ENCODE peak calls at places on chromosomes 7 and 10, in four cellular contexts. U is GM12878, T is K562, E is GM12891. K is an unnamed sample.

GRCh38 chr7:41508755-41509154 is 194.1 kb downstream of the INHBA start:
- DNase-seq in U (no peak), T (no peak), E (no peak), K (no peak)

GRCh38 chr10:34254596-34254995 is 560.5 kb downstream of the PARD3 start:
- DNase-seq in U (peak; percentile 12), T (no peak), E (no peak), K (no peak)

GRCh38 chr10:24128066-24128751 is 80.7 kb upstream of the KIAA1217 start:
- DNase-seq in U (no peak), T (no peak), E (no peak), K (no peak)

GRCh38 chr10:132027423-132027983 is 38.2 kb upstream of the JAKMIP3 start:
- DNase-seq in U (no peak), T (no peak), E (no peak), K (no peak)

GRCh38 chr7:57343901-57344622 is 105.9 kb upstream of the ZNF716 start:
- DNase-seq in U (no peak), T (no peak), E (no peak), K (no peak)

GRCh38 chr7:151732292-151732691 is 144.6 kb downstream of the PRKAG2 start:
- DNase-seq in U (no peak), T (no peak), E (no peak), K (no peak)

GRCh38 chr10:93541402-93542357 is 24.8 kb upstream of the FFAR4 start:
- DNase-seq in U (no peak), T (peak; percentile 60), E (no peak), K (no peak)

GRCh38 chr7:22094413-22095304 is 149.0 kb upstream of the CDCA7L start:
- DNase-seq in U (no peak), T (no peak), E (no peak), K (no peak)

DNA sequence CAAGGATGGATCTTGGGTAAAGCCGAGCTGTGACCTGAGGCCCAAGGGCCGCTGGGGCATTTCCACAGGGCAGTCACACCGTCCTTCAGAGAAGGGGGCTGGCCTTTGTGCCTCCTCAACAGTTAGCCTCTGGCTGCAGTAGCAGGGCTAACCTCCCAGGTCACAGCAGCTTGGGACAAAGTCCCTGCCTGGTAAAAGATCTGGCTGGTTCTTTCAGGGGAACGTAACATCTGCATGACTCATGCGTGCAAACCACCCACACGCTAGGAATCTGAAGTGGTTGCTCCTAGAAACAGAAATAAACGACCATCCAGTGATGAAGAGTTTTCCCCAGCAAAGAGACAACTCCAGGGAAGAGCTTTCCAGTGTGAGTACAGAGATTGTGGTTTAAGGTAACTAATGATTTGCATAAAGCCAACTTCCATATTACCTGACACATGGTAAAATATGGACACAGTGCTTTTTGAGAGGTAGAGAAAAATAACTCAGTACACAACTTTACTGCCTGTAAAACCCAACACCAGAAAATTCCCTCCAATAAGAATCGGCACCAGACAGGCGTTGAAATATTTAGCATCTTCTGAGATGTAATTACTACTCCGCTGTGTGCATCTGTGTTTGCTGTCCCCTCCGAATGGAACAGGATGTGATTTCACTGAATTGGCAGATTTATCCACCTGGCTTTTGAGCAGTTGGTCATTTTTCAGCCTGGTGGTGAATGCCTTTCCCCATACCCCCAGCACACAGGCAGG is 84.9 kb upstream of the ADRB1 start:
- DNase-seq in U (no peak), T (no peak), E (no peak), K (no peak)
- TF ChIP-seq SPI1 in U (no peak), T (no peak), E (no peak), K (no peak)

DNA sequence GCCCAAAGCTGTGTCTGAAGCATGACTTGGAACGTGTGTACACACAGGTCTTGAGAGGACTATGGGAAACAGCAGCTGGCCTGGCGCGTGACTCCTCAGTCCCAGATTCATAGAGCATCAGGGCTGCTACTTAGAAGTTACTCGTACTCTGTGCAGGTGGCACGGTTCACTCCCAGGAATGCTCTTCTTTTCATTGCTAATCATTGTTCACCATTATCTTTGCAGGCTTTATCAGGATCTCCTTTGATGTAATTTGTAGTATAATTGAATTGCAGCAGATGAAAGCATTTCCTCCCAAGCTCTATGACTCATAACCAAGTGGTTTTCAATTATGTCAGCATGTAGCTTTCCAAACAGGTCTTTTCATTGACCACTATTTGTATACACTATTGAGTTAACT is 938.9 kb downstream of the NRG3 start:
- DNase-seq in U (no peak), T (no peak), E (no peak), K (no peak)
- TF ChIP-seq SPI1 in U (no peak), T (no peak), E (peak; percentile 1), K (no peak)

GRCh38 chr10:45589009-45589408 is 83.6 kb downstream of the ZFAND4 start:
- DNase-seq in U (no peak), T (no peak), E (no peak), K (no peak)
- TF ChIP-seq SPI1 in U (no peak), T (no peak), E (no peak), K (no peak)

DNA sequence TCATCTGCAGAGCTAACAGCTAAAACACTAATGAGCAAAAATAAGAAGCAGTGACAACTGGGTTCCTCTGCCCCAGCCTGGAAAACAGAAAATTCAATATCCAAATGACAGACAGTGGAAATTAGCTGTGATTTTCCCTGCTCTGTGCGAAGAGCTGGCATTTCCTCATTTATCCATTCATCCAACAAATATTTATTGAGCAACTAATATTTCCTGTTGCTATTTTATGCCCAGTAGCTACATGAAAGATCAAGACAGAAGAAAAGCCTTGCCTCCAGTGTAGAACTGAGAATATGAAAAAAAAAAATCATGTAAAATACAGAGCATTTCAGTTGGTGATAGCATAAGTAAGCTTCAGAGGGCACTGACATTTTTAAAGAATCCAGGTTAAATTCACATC is 140.9 kb downstream of the ABCA13 start:
- DNase-seq in U (no peak), T (no peak), E (no peak), K (no peak)
- TF ChIP-seq SPI1 in U (no peak), T (no peak), E (no peak), K (no peak)

GRCh38 chr10:114925675-114926204 is 12.3 kb upstream of the TRUB1 start:
- DNase-seq in U (no peak), T (no peak), E (peak; percentile 2), K (no peak)
- TF ChIP-seq SPI1 in U (no peak), T (no peak), E (no peak), K (no peak)

GRCh38 chr7:72211175-72211574 is 201.0 kb downstream of the CALN1 start:
- DNase-seq in U (no peak), T (no peak), E (no peak), K (no peak)
- TF ChIP-seq SPI1 in U (no peak), T (no peak), E (no peak), K (no peak)

DNA sequence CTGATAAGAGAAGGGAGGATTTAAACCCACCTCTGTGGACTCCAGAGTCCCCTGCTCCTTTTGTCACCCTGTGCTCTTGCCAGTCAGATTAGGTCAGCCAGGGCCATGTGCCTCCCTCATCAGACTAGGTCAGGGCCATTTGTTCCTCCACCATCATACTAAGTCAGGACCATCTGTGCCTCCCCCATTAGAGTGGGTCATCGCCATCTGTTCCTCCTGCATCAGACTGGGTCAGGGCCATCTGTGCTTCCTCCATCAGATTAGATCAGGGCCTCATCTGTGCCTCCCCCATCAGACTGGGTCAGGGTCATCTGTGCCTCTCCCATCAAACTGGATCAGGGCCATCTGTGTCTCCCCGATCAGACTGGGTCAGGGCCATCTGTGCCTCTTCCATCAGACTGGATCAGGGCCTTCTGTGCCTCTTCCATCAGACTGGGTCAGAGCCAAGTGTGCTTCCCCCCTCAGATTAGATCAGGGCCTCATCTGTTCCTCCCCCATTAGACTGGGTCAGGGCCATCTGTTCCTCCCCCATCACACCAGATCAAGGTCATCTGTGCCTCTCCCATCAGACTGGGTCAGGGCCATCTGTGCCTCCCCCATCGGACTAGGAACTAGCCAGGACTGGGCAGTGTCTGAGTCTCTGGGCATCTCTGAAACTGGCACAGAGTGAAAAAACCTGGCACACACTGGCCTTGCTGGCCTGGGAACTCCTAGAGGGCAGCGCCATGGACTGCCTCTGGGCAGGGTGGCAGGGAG is 11.5 kb downstream of the MYL10 start:
- DNase-seq in U (no peak), T (no peak), E (no peak), K (no peak)
- TF ChIP-seq SPI1 in U (no peak), T (no peak), E (no peak), K (no peak)

GRCh38 chr10:117365612-117366011 is 9.6 kb downstream of the PDZD8 start:
- DNase-seq in U (no peak), T (no peak), E (no peak), K (peak; percentile 14)

GRCh38 chr10:117364121-117364960 is 10.9 kb downstream of the PDZD8 start:
- DNase-seq in U (no peak), T (no peak), E (no peak), K (no peak)

GRCh38 chr10:117360994-117361667 is 14.1 kb downstream of the PDZD8 start:
- DNase-seq in U (no peak), T (no peak), E (no peak), K (no peak)

GRCh38 chr10:117362313-117362712 is 12.9 kb downstream of the PDZD8 start:
- DNase-seq in U (no peak), T (no peak), E (no peak), K (no peak)

DNA sequence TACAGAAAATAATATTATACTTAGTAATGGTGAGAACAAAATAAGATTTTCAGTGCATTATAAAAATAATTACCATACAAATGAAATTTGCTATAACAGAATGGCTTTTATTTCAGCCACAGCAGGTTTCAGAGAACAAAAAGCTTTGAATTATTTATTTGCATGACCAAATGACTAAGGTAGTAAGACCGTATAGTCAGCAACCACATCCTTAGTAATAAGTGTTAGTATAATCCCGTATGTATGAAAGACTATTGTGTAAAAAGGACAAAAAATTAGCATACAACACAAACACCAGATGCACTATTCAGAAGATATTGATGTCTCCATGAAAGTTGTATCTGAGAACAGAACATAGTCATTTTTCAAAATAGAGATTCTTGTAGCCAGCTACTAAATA is 12.2 kb downstream of the PDZD8 start:
- DNase-seq in U (no peak), T (no peak), E (no peak), K (no peak)
- TF ChIP-seq SPI1 in U (no peak), T (no peak), E (no peak), K (no peak)

DNA sequence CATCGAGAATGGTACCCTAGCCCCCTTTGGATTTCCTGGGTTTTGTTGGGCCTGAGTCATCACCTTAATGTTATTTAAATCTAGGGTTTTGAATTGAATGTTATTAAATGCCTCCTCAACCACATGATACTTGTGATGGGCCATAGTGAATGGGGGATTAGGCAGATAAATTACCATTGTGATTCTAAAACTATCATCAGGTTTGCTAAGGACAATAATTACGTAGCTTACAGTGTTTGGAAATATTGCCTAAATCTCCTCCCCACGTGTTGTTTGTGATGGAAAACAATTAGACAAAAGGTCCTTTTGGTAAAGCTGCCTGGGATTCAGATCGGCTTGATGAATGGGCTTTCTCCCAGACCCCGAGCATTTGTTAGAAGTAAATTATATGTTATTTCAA is 195.6 kb upstream of the GPR26 start:
- DNase-seq in U (no peak), T (no peak), E (no peak), K (no peak)
- TF ChIP-seq SPI1 in U (no peak), T (no peak), E (no peak), K (no peak)